ENCODE peak calls at places on chromosomes 16 and 17, in eight cellular contexts. Y is fibroblast of pulmonary artery, V is lung, D is NB4, U is AG04449, M is colonic mucosa, S is tibial artery, Q is BJ. E is an unnamed sample.

GRCh38 chr17:16215002-16215272 is 397 bp downstream of the NCOR1 start:
- DNase-seq in D (peak), Q (no peak), Y (peak), M (peak), V (peak), S (peak), U (no peak), E (peak)

GRCh38 chr17:10349403-10349802 is 23.4 kb downstream of the MYH13 start:
- DNase-seq in V (no peak), Q (no peak), D (peak), Y (peak), U (no peak), S (no peak), M (no peak), E (no peak)

GRCh38 chr17:42518046-42518754 is 17.8 kb upstream of the NAGLU start:
- DNase-seq in S (peak), Y (peak), M (peak), D (peak), U (peak), V (peak), Q (peak), E (peak)

GRCh38 chr16:12557808-12558207 is 245.9 kb downstream of the CPPED1 start:
- DNase-seq in Y (no peak), Q (no peak), M (no peak), D (no peak), V (no peak), U (no peak), S (no peak), E (no peak)

GRCh38 chr17:1304962-1305361 is 25.5 kb downstream of the TRARG1 start:
- DNase-seq in Q (no peak), D (no peak), S (no peak), Y (no peak), V (no peak), M (no peak), U (no peak), E (no peak)

GRCh38 chr17:50175035-50175788 is 9.4 kb downstream of the SGCA start:
- DNase-seq in Q (no peak), V (no peak), S (no peak), M (no peak), D (no peak), U (no peak), Y (no peak), E (no peak)

GRCh38 chr16:86664518-86665318 is 86.4 kb downstream of the FOXL1 start:
- DNase-seq in S (peak), V (no peak), D (peak), Q (peak), Y (peak), M (peak), U (peak), E (peak)

GRCh38 chr17:9212376-9213310 is 191.3 kb downstream of the NTN1 start:
- DNase-seq in Q (no peak), U (no peak), V (no peak), Y (no peak), M (no peak), S (no peak), D (no peak), E (no peak)

GRCh38 chr16:57591086-57591869 is 37.2 kb upstream of the ADGRG1 start:
- DNase-seq in U (no peak), S (peak), Q (peak), M (peak), V (peak), D (peak), Y (peak), E (peak)

GRCh38 chr16:21060027-21060510 is 90.6 kb downstream of the DNAH3 start:
- DNase-seq in D (no peak), Q (no peak), U (no peak), S (no peak), M (no peak), V (no peak), Y (no peak), E (no peak)

GRCh38 chr16:67881557-67882220 is 3.0 kb upstream of the NRN1L start:
- DNase-seq in D (no peak), V (no peak), S (no peak), M (no peak), Q (no peak), Y (no peak), U (no peak), E (no peak)

GRCh38 chr16:70433456-70434103 is 5.3 kb downstream of the ST3GAL2 start:
- DNase-seq in S (peak), V (peak), D (peak), M (no peak), U (no peak), Q (peak), Y (peak), E (peak)

GRCh38 chr16:75710344-75710743 is 9.1 kb upstream of the DUXB start:
- DNase-seq in S (no peak), D (no peak), U (no peak), M (no peak), Q (no peak), Y (no peak), V (no peak), E (no peak)

DNA sequence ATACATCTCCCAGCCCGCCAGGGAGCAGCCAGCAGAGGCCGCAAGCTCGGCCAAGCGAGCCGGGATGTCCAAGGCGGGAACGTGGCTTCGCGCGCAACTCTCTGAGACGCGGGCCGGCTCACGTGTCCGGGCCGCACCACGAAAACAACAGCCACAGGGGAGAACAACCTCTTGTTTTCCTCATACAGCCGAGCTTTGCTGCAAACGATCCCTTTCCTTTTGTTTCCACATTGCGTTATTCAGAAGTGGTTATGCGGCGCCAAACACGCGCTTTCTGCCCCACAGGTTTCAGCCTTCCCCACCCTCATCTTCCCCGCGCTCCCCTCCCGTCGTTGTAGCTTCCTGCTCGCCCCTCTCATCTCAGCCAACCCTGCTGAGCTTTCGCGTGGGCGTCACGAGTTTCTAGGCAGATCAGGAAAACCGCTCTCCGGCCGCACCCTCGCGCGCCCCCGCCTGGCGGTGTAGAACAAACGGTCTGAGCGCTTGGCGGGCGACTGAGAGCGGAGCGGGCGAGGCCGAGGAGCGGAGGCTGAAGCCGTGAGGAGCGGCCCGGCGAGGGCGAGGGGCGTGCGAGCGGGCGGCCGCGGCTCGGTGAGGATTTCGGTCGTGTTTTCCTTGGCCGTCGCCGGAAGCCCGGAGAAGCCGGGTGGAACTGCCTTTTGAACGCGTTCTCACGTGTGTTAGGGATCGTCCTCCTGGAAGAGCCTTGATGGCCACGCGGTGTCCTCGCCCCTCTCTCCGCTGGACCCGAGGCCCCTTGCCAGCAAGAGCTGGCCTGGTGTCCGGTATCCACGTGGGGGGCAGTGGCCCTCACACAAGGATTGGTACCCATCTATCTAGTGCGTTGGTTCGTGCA is 6.6 kb upstream of the SMARCD2 start:
- DNase-seq in S (peak), V (peak), Q (no peak), D (peak), Y (peak), U (no peak), M (peak), E (peak)
- H3K4me3 ChIP-seq in S (peak), V (peak), Q (peak), D (no peak), Y (peak), U (peak), M (peak), E (peak)

GRCh38 chr16:11484691-11485258 is 101.9 kb downstream of the LITAF start:
- DNase-seq in Y (peak), S (no peak), Q (no peak), M (no peak), D (no peak), V (no peak), U (no peak), E (peak)

GRCh38 chr16:11487289-11487688 is 99.4 kb downstream of the LITAF start:
- DNase-seq in M (no peak), U (no peak), D (no peak), S (no peak), Y (no peak), V (no peak), Q (no peak), E (no peak)

GRCh38 chr16:11488304-11488703 is 98.4 kb downstream of the LITAF start:
- DNase-seq in Q (no peak), M (no peak), Y (no peak), S (no peak), U (no peak), V (no peak), D (no peak), E (no peak)

GRCh38 chr16:11482946-11483748 is 103.6 kb downstream of the LITAF start:
- DNase-seq in S (no peak), Q (no peak), U (no peak), V (no peak), M (no peak), D (no peak), Y (no peak), E (no peak)

DNA sequence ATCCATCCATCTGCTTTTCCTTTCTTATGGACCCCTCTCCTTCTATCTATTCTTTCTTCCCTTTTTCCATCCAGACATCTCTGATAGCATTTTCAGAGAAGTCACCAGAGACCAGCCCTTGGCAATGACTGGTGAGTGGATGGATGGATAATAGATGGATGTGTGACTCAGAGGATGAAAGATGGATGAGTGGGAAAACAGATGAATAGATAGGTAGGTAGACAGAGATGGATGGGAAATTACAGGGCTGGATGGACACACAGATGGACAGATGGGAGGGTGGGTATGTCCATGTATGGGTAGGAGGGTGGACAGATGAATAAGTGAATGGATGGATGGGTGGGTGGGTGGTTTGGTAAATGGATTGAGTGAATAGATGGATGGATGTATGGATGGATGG is 101.0 kb downstream of the LITAF start:
- DNase-seq in M (no peak), D (no peak), Q (no peak), Y (no peak), S (no peak), U (no peak), V (no peak), E (no peak)
- TF ChIP-seq CTCF in M (no peak), D (no peak), Q (no peak), Y (no peak), S (no peak), U (no peak), V (no peak), E (no peak)

GRCh38 chr16:68951991-68952877 is 108.9 kb downstream of the TANGO6 start:
- DNase-seq in Q (no peak), U (no peak), V (no peak), Y (no peak), S (no peak), D (no peak), M (no peak), E (peak)
- H3K4me3 ChIP-seq in Q (no peak), U (no peak), V (no peak), Y (no peak), S (no peak), D (no peak), M (no peak), E (no peak)

GRCh38 chr17:35170968-35171771 is 23.0 kb downstream of the SLC35G3 start:
- DNase-seq in V (no peak), Y (no peak), D (peak), U (no peak), M (no peak), S (peak), Q (no peak), E (peak)
- TF ChIP-seq CTCF in V (peak), Y (no peak), D (no peak), U (no peak), M (peak), S (peak), Q (peak), E (peak)

GRCh38 chr17:56350592-56350991 is 197.3 kb downstream of the ANKFN1 start:
- DNase-seq in M (no peak), S (no peak), U (no peak), Q (no peak), D (no peak), Y (no peak), V (no peak), E (no peak)
- H3K4me3 ChIP-seq in M (no peak), S (no peak), U (no peak), Q (no peak), D (no peak), Y (no peak), V (no peak), E (no peak)

DNA sequence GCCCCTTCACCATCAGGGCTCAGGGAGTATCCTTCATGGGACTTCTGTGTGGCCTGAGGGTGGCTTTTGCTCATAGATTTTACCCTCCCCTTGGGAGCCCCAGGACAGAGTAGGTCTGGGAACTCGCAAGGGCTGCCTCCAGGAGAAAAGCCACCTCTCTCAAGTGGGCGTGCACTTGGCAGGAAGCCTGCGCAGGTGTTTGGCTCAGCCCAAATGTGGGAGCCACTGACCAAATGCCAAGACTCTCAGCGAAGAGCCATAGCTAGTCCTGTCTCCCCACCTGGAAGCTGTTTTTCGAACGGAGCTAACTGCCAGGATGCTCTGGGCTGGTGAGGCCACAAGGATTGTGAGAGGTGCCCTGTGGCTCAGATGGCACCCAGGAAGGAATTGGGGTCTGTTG is 2.0 kb upstream of the HSD17B2 start:
- DNase-seq in M (peak), V (peak), Y (no peak), U (no peak), Q (no peak), D (no peak), S (no peak), E (peak)
- TF ChIP-seq CTCF in M (no peak), V (no peak), Y (no peak), U (no peak), Q (no peak), D (no peak), S (no peak), E (no peak)

DNA sequence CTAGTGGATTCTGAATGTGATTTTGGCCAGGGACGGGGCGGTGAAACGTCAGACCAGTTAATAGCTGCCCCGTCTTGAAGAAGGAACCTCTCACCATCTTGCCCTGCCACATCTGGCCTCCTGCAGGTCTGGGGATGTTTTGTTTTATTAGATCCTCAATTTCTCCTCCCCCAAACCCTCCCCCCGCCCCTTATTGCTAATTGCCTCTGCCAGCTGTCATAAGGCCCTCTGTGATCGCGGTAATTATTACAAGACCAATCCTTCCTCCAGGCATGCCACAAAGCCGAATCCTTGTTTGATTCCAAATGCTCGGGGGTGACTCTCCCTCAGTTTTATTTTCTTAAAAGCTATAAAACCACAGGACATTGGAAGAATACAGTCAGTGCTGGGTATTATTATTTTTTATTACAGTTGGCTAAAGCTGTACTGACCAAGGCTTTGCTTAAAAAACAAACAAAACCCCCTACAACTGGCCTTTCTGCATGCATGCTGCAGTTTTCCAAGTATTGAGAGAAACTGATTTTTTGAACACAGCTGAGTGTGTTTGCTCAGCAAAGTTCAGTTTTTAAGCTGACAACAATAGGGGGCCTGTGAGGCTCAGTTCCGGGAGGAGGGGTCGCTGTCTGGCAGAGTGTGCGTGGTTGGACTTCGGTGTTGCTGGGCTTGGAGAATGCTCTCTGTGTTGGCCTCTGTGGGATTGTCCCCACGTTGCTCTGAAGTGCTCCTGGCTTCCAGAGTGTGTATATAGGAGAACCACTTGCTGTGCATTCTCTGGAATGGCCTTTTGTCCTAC is 1.7 kb downstream of the KSR1 start:
- DNase-seq in U (no peak), V (no peak), S (no peak), D (peak), Q (peak), M (no peak), Y (peak), E (no peak)
- H3K4me3 ChIP-seq in U (peak), V (no peak), S (peak), D (no peak), Q (peak), M (peak), Y (peak), E (peak)

GRCh38 chr16:84155226-84155625 is 10.1 kb downstream of the DNAAF1 start:
- DNase-seq in D (no peak), Y (no peak), U (no peak), V (no peak), M (no peak), S (no peak), Q (no peak), E (no peak)

GRCh38 chr16:84159006-84159405 is 13.9 kb downstream of the DNAAF1 start:
- DNase-seq in S (peak), Q (no peak), Y (no peak), D (no peak), U (no peak), V (no peak), M (no peak), E (no peak)

GRCh38 chr16:84153660-84154214 is 8.6 kb downstream of the DNAAF1 start:
- DNase-seq in S (peak), Q (no peak), U (no peak), Y (no peak), V (no peak), M (no peak), D (peak), E (no peak)

GRCh38 chr16:84158455-84158854 is 13.3 kb downstream of the DNAAF1 start:
- DNase-seq in V (no peak), Y (no peak), U (no peak), Q (no peak), D (no peak), M (no peak), S (no peak), E (no peak)

DNA sequence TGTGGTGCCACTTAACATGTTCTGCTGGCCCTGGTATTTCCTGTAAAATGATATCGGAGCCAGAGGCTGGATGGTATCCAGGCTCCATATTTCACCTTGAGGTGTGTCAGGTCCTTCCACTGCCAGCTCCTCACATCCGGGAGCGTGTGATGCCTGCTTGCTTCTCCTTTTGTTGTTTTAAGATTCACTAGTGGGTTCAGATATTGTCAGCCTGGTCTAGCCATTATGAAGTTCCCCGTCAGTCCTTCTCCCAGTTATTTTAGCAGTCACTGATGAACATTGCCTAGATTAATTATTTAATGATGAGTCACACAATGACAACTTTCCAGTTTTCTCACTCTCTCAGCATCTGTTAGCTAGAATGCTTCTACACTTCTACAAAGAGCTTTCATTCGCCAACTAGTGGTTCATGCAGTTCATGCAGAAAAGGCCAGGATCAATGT is 11.3 kb downstream of the DNAAF1 start:
- DNase-seq in Y (no peak), V (no peak), U (no peak), Q (no peak), S (no peak), M (no peak), D (no peak), E (peak)
- TF ChIP-seq CTCF in Y (peak), V (no peak), U (no peak), Q (no peak), S (no peak), M (no peak), D (no peak), E (peak)

DNA sequence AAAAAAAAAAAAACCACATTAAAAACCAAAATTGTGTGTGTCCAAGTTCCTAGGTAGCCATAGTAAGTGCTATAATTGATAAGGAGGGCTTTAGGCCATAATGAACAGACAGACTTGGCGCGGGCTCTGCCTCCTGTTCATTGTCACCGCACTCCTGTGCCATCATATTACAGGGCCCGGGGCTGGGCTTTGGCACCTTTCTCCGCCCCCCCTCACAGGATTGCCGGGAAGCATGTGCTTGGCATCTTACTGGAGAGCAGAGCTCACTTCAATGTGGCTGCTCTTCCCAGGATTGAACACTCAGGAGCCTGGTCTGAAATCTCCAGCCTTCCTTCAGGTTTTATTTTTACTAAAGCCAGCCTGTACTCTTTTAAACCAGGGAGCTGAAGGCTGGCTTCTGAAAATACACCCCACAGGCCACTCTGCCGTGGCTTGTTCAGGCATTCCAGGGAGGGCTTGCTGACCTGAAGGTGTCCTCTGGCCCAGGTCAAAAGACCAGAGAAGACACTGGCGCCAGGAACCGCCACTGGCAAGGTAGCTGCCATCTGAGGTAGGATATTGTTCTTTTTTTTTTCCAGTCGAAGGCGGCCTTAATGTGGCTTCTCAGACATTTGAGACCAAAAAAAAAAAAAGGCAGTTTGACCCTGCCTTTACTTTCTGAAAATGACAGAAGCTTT is 39.3 kb downstream of the DHRS7B start:
- DNase-seq in S (no peak), Q (no peak), M (no peak), D (no peak), U (no peak), Y (no peak), V (no peak), E (no peak)
- H3K4me3 ChIP-seq in S (no peak), Q (no peak), M (no peak), D (no peak), U (no peak), Y (no peak), V (no peak), E (no peak)

DNA sequence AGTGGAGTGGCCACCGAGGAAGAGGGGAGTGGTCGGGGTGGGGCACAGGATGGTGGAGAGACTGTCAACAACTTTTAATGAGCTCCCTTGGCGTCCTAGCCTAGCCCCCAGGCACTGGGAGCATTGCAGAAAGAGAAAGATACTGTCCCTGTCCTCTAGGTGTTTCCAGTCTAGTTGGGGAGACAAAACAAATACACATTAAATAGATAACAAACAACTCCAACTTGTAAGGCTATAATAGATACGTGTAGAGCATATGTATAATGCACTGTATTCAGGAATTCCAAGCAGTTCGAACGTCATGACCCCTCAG is 435 bp upstream of the UBE2O start:
- DNase-seq in Y (no peak), V (no peak), M (no peak), D (no peak), S (no peak), U (no peak), Q (no peak), E (no peak)
- TF ChIP-seq CTCF in Y (no peak), V (no peak), M (no peak), D (no peak), S (no peak), U (no peak), Q (no peak), E (no peak)